ENCODE peak calls at places on chromosomes 13 and 19, in four cellular contexts. One of them, this sample, is unnamed.

GRCh38 chr19:56477429-56478338 is 539 bp upstream of the ZNF667 start:
- DNase-seq in neuronal stem cell: peak; percentile 90
- DNase-seq in H1: peak; percentile 81
- DNase-seq in IMR-90: peak; percentile 91
- DNase-seq in this sample: peak; percentile 97

GRCh38 chr13:27631665-27632064 is 10.0 kb downstream of the POLR1D start:
- DNase-seq in neuronal stem cell: no peak
- DNase-seq in H1: no peak
- DNase-seq in IMR-90: no peak
- DNase-seq in this sample: no peak

GRCh38 chr13:37029617-37030016 is 29.0 kb downstream of the EXOSC8 start:
- DNase-seq in neuronal stem cell: no peak
- DNase-seq in H1: no peak
- DNase-seq in IMR-90: peak; percentile 45
- DNase-seq in this sample: no peak

GRCh38 chr19:49422407-49423277 is 599 bp downstream of the PTH2 start:
- DNase-seq in neuronal stem cell: peak; percentile 79
- DNase-seq in H1: peak; percentile 93
- DNase-seq in IMR-90: peak; percentile 17
- DNase-seq in this sample: peak; percentile 63

GRCh38 chr19:15285896-15286591 is 46.3 kb downstream of the BRD4 start:
- DNase-seq in neuronal stem cell: no peak
- DNase-seq in H1: no peak
- DNase-seq in IMR-90: no peak
- DNase-seq in this sample: no peak

GRCh38 chr13:76329004-76329403 is 557.2 kb downstream of the KCTD12 start:
- DNase-seq in neuronal stem cell: no peak
- DNase-seq in H1: no peak
- DNase-seq in IMR-90: no peak
- DNase-seq in this sample: no peak

GRCh38 chr13:68584776-68585175 is 1354.6 kb upstream of the PCDH9 start:
- DNase-seq in neuronal stem cell: no peak
- DNase-seq in H1: no peak
- DNase-seq in IMR-90: no peak
- DNase-seq in this sample: no peak

GRCh38 chr19:50292216-50292827 is 36.9 kb downstream of the KCNC3 start:
- DNase-seq in neuronal stem cell: no peak
- DNase-seq in H1: peak; percentile 69
- DNase-seq in IMR-90: no peak
- DNase-seq in this sample: peak; percentile 23

GRCh38 chr19:21092107-21092506 is 10.1 kb downstream of the ZNF714 start:
- DNase-seq in neuronal stem cell: no peak
- DNase-seq in H1: no peak
- DNase-seq in IMR-90: peak; percentile 14
- DNase-seq in this sample: no peak

GRCh38 chr13:41456768-41457588 is at the start of gene RGCC:
- DNase-seq in neuronal stem cell: peak; percentile 56
- DNase-seq in H1: peak; percentile 81
- DNase-seq in IMR-90: peak; percentile 49
- DNase-seq in this sample: peak; percentile 72

GRCh38 chr13:33355470-33355869 is 69.9 kb upstream of the STARD13 start:
- DNase-seq in neuronal stem cell: no peak
- DNase-seq in H1: no peak
- DNase-seq in IMR-90: peak; percentile 55
- DNase-seq in this sample: no peak

GRCh38 chr13:113296842-113297369 is at the start of gene LAMP1:
- DNase-seq in neuronal stem cell: peak; percentile 99
- DNase-seq in H1: peak; percentile 100
- DNase-seq in IMR-90: peak; percentile 97
- DNase-seq in this sample: peak; percentile 99

GRCh38 chr13:113291997-113292862 is 4.8 kb upstream of the LAMP1 start:
- DNase-seq in neuronal stem cell: no peak
- DNase-seq in H1: peak; percentile 53
- DNase-seq in IMR-90: peak; percentile 51
- DNase-seq in this sample: no peak

GRCh38 chr13:113299951-113300350 is 2.9 kb downstream of the LAMP1 start:
- DNase-seq in neuronal stem cell: no peak
- DNase-seq in H1: no peak
- DNase-seq in IMR-90: no peak
- DNase-seq in this sample: no peak

GRCh38 chr13:113298001-113298945 is 1.2 kb downstream of the LAMP1 start:
- DNase-seq in neuronal stem cell: no peak
- DNase-seq in H1: no peak
- DNase-seq in IMR-90: no peak
- DNase-seq in this sample: no peak

DNA sequence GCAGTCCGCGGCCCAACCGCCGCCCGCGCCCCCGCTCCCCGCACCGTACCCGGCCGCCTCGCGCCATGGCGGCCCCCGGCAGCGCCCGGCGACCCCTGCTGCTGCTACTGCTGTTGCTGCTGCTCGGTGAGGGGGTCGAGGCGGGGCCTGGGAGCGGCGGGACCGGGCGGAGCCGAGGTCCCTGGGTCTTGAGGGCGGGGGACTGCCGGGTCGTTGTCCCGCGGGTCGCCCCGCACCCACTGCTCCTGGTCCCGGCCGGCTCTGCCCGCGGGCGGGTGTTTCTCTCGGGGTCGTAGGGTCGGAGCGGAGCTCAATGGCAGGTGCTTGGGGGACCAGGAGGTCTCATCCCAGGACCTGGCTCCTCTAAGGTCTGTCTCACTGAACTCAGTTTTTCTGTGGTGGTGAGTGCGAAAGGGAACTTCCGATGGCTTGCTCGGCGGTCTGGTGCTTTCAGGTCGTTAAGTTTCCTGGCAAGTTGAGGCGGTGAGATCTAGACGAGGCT is 382 bp downstream of the LAMP1 start:
- DNase-seq in neuronal stem cell: no peak
- DNase-seq in H1: no peak
- DNase-seq in IMR-90: no peak
- DNase-seq in this sample: peak; percentile 39
- H2BK15ac ChIP-seq in neuronal stem cell: no peak overlapping the region
- H2BK15ac ChIP-seq in H1: no peak overlapping the region
- H2BK15ac ChIP-seq in IMR-90: no peak overlapping the region
- H2BK15ac ChIP-seq in this sample: no peak overlapping the region

GRCh38 chr19:32691291-32691951 is at the start of gene NUDT19:
- DNase-seq in neuronal stem cell: peak; percentile 36
- DNase-seq in H1: peak; percentile 60
- DNase-seq in IMR-90: peak; percentile 73
- DNase-seq in this sample: no peak
- H3K18ac ChIP-seq in neuronal stem cell: peak within 1 kb of the TSS; percentile 97
- H3K18ac ChIP-seq in H1: peak within 1 kb of the TSS; percentile 60
- H3K18ac ChIP-seq in IMR-90: no peak within 1 kb of the TSS
- H3K18ac ChIP-seq in this sample: peak within 1 kb of the TSS; percentile 47

DNA sequence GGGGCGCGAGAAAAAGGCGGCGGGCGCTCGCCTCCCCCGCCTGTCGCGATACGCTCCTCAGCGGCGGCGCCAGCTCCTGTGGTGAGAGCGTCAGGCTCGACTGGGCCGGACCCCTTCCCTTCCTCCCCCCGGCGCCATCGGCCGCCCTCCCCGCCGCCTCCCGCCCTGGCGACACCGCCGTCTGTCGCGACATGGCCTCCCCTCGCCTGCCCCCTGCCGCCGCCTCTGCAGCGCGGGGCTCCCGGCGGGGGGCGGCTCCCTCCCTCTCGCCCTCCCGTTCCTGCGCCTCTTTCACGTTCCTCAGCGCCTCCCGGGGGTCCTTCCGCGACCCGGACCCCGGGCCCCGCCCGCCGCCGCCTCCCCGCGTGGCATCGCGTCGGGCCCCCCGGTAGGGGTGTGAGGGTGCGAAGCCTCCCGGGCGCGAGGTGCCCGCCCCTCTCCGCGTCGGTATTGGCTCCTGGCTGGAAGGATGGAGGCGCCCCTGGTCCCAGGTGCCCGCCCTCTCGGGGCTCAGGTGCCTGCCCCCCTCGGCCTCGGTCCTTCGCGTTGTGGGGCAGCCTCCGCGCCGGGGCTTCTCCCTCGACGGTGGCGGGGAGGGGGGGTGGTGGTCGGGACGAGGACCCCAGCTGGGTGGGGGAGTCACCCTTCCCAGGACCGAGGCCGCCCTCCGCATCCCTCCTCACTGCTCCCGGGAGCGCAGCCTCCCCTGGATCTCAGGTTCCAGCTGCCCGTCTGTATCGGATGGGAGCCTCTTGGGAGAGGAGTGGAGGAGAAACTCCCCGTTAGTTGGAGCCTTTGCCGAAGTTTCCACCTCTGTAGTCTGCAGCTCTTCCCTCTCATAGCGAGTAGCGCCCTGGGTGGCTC is 583 bp downstream of the CNOT3 start:
- DNase-seq in neuronal stem cell: no peak
- DNase-seq in H1: peak; percentile 67
- DNase-seq in IMR-90: no peak
- DNase-seq in this sample: peak; percentile 27
- H2BK15ac ChIP-seq in neuronal stem cell: peak overlapping the region; percentile 32
- H2BK15ac ChIP-seq in H1: no peak overlapping the region
- H2BK15ac ChIP-seq in IMR-90: no peak overlapping the region
- H2BK15ac ChIP-seq in this sample: no peak overlapping the region

GRCh38 chr13:109680930-109681329 is 105.5 kb downstream of the IRS2 start:
- DNase-seq in neuronal stem cell: no peak
- DNase-seq in H1: no peak
- DNase-seq in IMR-90: no peak
- DNase-seq in this sample: no peak
- H3K18ac ChIP-seq in neuronal stem cell: peak overlapping the region; percentile 74
- H3K18ac ChIP-seq in H1: no peak overlapping the region
- H3K18ac ChIP-seq in IMR-90: no peak overlapping the region
- H3K18ac ChIP-seq in this sample: no peak overlapping the region

GRCh38 chr19:2170219-2170618 is 6.5 kb downstream of the DOT1L start:
- DNase-seq in neuronal stem cell: no peak
- DNase-seq in H1: no peak
- DNase-seq in IMR-90: no peak
- DNase-seq in this sample: no peak

GRCh38 chr19:2168619-2169424 is 5.1 kb downstream of the DOT1L start:
- DNase-seq in neuronal stem cell: peak; percentile 88
- DNase-seq in H1: no peak
- DNase-seq in IMR-90: peak; percentile 99
- DNase-seq in this sample: peak; percentile 53

GRCh38 chr19:2164020-2164988 is 571 bp downstream of the DOT1L start:
- DNase-seq in neuronal stem cell: no peak
- DNase-seq in H1: peak; percentile 68
- DNase-seq in IMR-90: no peak
- DNase-seq in this sample: peak; percentile 34

GRCh38 chr19:2167896-2168618 is 4.3 kb downstream of the DOT1L start:
- DNase-seq in neuronal stem cell: no peak
- DNase-seq in H1: no peak
- DNase-seq in IMR-90: peak; percentile 44
- DNase-seq in this sample: no peak

GRCh38 chr19:2166741-2167738 is 3.3 kb downstream of the DOT1L start:
- DNase-seq in neuronal stem cell: no peak
- DNase-seq in H1: no peak
- DNase-seq in IMR-90: peak; percentile 67
- DNase-seq in this sample: no peak
- H2BK15ac ChIP-seq in neuronal stem cell: no peak overlapping the region
- H2BK15ac ChIP-seq in H1: no peak overlapping the region
- H2BK15ac ChIP-seq in IMR-90: no peak overlapping the region
- H2BK15ac ChIP-seq in this sample: no peak overlapping the region